ENCODE peak calls at places on chromosomes 5 and 9, in ten cellular contexts. A is ovary; U is left ventricle myocardium inferior; O is lower lobe of right lung; D is mesendoderm; Y is CD8-positive, alpha-beta memory T cell; C is tibial nerve; F is iPS DF 6.9; T is aorta; M is psoas muscle. N is an unnamed sample. For H3K4me1, the result is how much of the 10 kb centered on the place peaks cover.

GRCh38 chr9:107989544-107989943 is 500.0 kb upstream of the KLF4 start:
- DNase-seq in O (no peak), D (no peak), F (no peak), C (no peak), U (no peak), T (no peak), A (no peak), Y (no peak), M (peak), N (no peak)

GRCh38 chr5:5587474-5587873 is 165.0 kb downstream of the ICE1 start:
- DNase-seq in A (no peak), T (no peak), D (no peak), C (no peak), U (no peak), Y (no peak), M (no peak), O (no peak), F (no peak), N (no peak)

GRCh38 chr9:23557691-23558090 is 268.3 kb downstream of the ELAVL2 start:
- DNase-seq in O (no peak), U (no peak), T (no peak), Y (no peak), A (no peak), F (no peak), C (no peak), M (no peak), D (no peak), N (no peak)

GRCh38 chr5:37665889-37666288 is 174.0 kb downstream of the GDNF start:
- DNase-seq in O (peak), C (no peak), T (peak), A (peak), M (peak), Y (no peak), U (peak), D (no peak), F (no peak), N (no peak)

GRCh38 chr9:133572821-133573361 is 36.3 kb downstream of the FAM163B start:
- DNase-seq in U (peak), M (peak), O (peak), C (no peak), T (peak), F (no peak), A (no peak), D (no peak), Y (no peak), N (no peak)

GRCh38 chr5:84487963-84488362 is 103.3 kb upstream of the EDIL3 start:
- DNase-seq in Y (no peak), U (no peak), O (no peak), C (no peak), T (no peak), D (no peak), A (no peak), M (no peak), F (no peak), N (no peak)

GRCh38 chr5:116176124-116176523 is 91.3 kb downstream of the COMMD10 start:
- DNase-seq in C (no peak), O (no peak), Y (no peak), M (no peak), U (no peak), D (no peak), A (no peak), T (no peak), F (no peak), N (no peak)

GRCh38 chr5:52961238-52961637 is 27.9 kb upstream of the ITGA2 start:
- DNase-seq in Y (no peak), A (no peak), M (no peak), T (no peak), C (no peak), O (no peak), F (no peak), U (no peak), D (no peak), N (no peak)

GRCh38 chr9:70874451-70874850 is 247.0 kb downstream of the TRPM3 start:
- DNase-seq in Y (no peak), D (no peak), A (no peak), O (no peak), C (no peak), M (no peak), T (no peak), F (no peak), U (no peak), N (no peak)

GRCh38 chr5:137825165-137825564 is 42.5 kb upstream of the MYOT start:
- DNase-seq in T (no peak), Y (no peak), D (peak), U (no peak), C (no peak), F (no peak), M (no peak), O (no peak), A (no peak), N (no peak)

GRCh38 chr9:87547665-87548064 is 50.0 kb downstream of the DAPK1 start:
- DNase-seq in T (no peak), D (peak), C (no peak), U (no peak), O (no peak), M (no peak), A (no peak), Y (no peak), F (no peak), N (no peak)

GRCh38 chr5:115494570-115495289 is 49.8 kb downstream of the FEM1C start:
- DNase-seq in T (no peak), D (no peak), Y (no peak), A (no peak), F (no peak), U (no peak), C (no peak), O (no peak), M (no peak), N (no peak)

GRCh38 chr9:131467214-131467935 is 35.3 kb upstream of the POMT1 start:
- DNase-seq in F (no peak), C (no peak), U (no peak), A (no peak), M (no peak), T (peak), D (no peak), Y (no peak), O (no peak), N (no peak)

GRCh38 chr9:112887377-112887776 is 3.3 kb downstream of the SLC46A2 start:
- DNase-seq in T (no peak), A (no peak), D (peak), C (no peak), O (peak), Y (no peak), M (no peak), U (no peak), F (no peak), N (peak)

GRCh38 chr5:15717002-15717401 is 217.0 kb downstream of the FBXL7 start:
- DNase-seq in Y (no peak), M (no peak), O (no peak), D (peak), T (no peak), A (no peak), C (no peak), U (no peak), F (no peak), N (no peak)

GRCh38 chr5:171295299-171295698 is 13.7 kb upstream of the TLX3 start:
- DNase-seq in U (no peak), F (no peak), M (no peak), Y (no peak), T (no peak), D (no peak), A (no peak), O (no peak), C (no peak), N (no peak)

GRCh38 chr5:133950821-133951612 is 17.4 kb downstream of the C5orf15 start:
- DNase-seq in A (no peak), D (no peak), F (no peak), Y (no peak), M (no peak), U (no peak), O (no peak), T (no peak), C (no peak), N (no peak)

GRCh38 chr5:92560698-92561361 is 1020.2 kb downstream of the NR2F1-AS1 start:
- DNase-seq in T (no peak), F (no peak), Y (no peak), C (no peak), M (no peak), U (no peak), A (no peak), O (no peak), D (peak), N (no peak)

GRCh38 chr9:81083062-81083461 is 606.3 kb downstream of the TLE1 start:
- DNase-seq in Y (no peak), F (no peak), A (no peak), C (no peak), D (peak), T (no peak), M (no peak), U (no peak), O (no peak), N (no peak)

GRCh38 chr9:79447760-79448159 is 124.0 kb upstream of the TLE4 start:
- DNase-seq in A (no peak), Y (no peak), D (peak), M (no peak), O (no peak), U (no peak), C (no peak), F (no peak), T (no peak), N (no peak)

GRCh38 chr9:124037790-124038189 is 26.2 kb downstream of the LHX2 start:
- DNase-seq in U (no peak), D (peak), O (no peak), F (no peak), T (no peak), M (no peak), C (no peak), Y (no peak), A (no peak), N (no peak)

GRCh38 chr9:80143899-80144298 is 572.1 kb downstream of the TLE4 start:
- DNase-seq in C (no peak), M (no peak), U (no peak), Y (no peak), D (no peak), A (no peak), F (no peak), T (no peak), O (no peak), N (no peak)

GRCh38 chr5:77718934-77719610 is 57.1 kb downstream of the TBCA start:
- DNase-seq in M (no peak), D (no peak), O (no peak), Y (no peak), A (no peak), C (no peak), T (no peak), U (no peak), F (no peak), N (no peak)

GRCh38 chr9:133458643-133459312 is 1.0 kb upstream of the CACFD1 start:
- DNase-seq in F (no peak), O (no peak), D (peak), M (no peak), A (no peak), T (peak), C (no peak), Y (no peak), U (no peak), N (no peak)

GRCh38 chr9:113570749-113571711 is 107.5 kb downstream of the RGS3 start:
- DNase-seq in U (peak), Y (no peak), F (no peak), O (no peak), C (no peak), M (no peak), D (no peak), A (no peak), T (peak), N (no peak)

GRCh38 chr9:137017791-137018497 is 10.1 kb downstream of the ABCA2 start:
- DNase-seq in O (no peak), A (no peak), U (no peak), M (no peak), D (no peak), Y (no peak), T (no peak), F (no peak), C (no peak), N (no peak)

GRCh38 chr9:115444941-115445340 is 327.0 kb upstream of the TNC start:
- DNase-seq in A (no peak), C (no peak), Y (no peak), F (no peak), M (no peak), U (no peak), T (no peak), O (no peak), D (no peak), N (no peak)

GRCh38 chr5:62001640-62002039 is 304.4 kb upstream of the KIF2A start:
- DNase-seq in O (no peak), C (no peak), Y (no peak), F (no peak), A (no peak), T (no peak), U (no peak), D (no peak), M (no peak), N (no peak)

GRCh38 chr5:53406630-53407316 is 73.7 kb upstream of the FST start:
- DNase-seq in U (no peak), A (no peak), D (no peak), Y (no peak), F (no peak), C (no peak), M (no peak), T (no peak), O (no peak), N (no peak)

GRCh38 chr5:154749496-154749895 is 5.7 kb upstream of the LARP1 start:
- DNase-seq in C (no peak), U (no peak), O (no peak), F (no peak), D (no peak), A (no peak), T (no peak), Y (no peak), M (no peak), N (no peak)

GRCh38 chr9:18888241-18888794 is 144.7 kb downstream of the SAXO1 start:
- DNase-seq in T (no peak), O (no peak), M (no peak), A (no peak), U (no peak), D (no peak), Y (no peak), F (no peak), C (no peak), N (no peak)

GRCh38 chr5:137822158-137822764 is 45.4 kb upstream of the MYOT start:
- DNase-seq in Y (no peak), A (no peak), F (peak), C (no peak), D (peak), O (no peak), M (peak), T (no peak), U (no peak), N (peak)

GRCh38 chr5:136738829-136739228 is 373.5 kb upstream of the TRPC7 start:
- DNase-seq in C (no peak), T (no peak), Y (no peak), D (peak), O (no peak), M (no peak), U (no peak), A (no peak), F (no peak), N (no peak)

GRCh38 chr5:157611571-157612067 is 36.0 kb upstream of the ADAM19 start:
- DNase-seq in U (no peak), D (no peak), A (no peak), T (no peak), F (no peak), O (no peak), M (no peak), C (no peak), Y (no peak), N (no peak)
- H3K4me1 ChIP-seq in U (under half), D (under half), A (under half), T (under half), F (under half), O (under half), M (under half), C (under half), Y (under half), N (under half)

GRCh38 chr5:21791304-21791703 is 1061.8 kb downstream of the CDH12 start:
- DNase-seq in Y (no peak), M (no peak), T (no peak), A (no peak), O (no peak), C (no peak), D (no peak), F (no peak), U (no peak), N (no peak)

GRCh38 chr5:21792736-21793135 is 1060.4 kb downstream of the CDH12 start:
- DNase-seq in M (no peak), O (no peak), C (no peak), A (no peak), U (no peak), F (no peak), D (no peak), Y (no peak), T (no peak), N (no peak)
- H3K4me3 ChIP-seq in M (no peak), O (no peak), C (no peak), A (no peak), U (no peak), F (no peak), D (no peak), Y (no peak), T (no peak), N (no peak)

GRCh38 chr9:105297442-105298097 is 53.1 kb downstream of the SLC44A1 start:
- DNase-seq in Y (no peak), M (no peak), C (no peak), D (peak), A (no peak), U (no peak), F (no peak), T (no peak), O (no peak), N (no peak)
- H3K27ac ChIP-seq in Y (no peak), M (no peak), C (peak), D (peak), A (no peak), U (peak), F (no peak), T (peak), O (no peak), N (no peak)

GRCh38 chr5:157347301-157348048 is 81.6 kb downstream of the CYFIP2 start:
- DNase-seq in O (no peak), C (no peak), U (peak), A (no peak), D (no peak), F (no peak), M (no peak), Y (no peak), T (no peak), N (no peak)

GRCh38 chr5:157343842-157344790 is 78.2 kb downstream of the CYFIP2 start:
- DNase-seq in T (no peak), O (no peak), C (no peak), F (no peak), M (no peak), D (no peak), A (no peak), Y (no peak), U (no peak), N (no peak)

GRCh38 chr5:157348049-157348400 is 82.1 kb downstream of the CYFIP2 start:
- DNase-seq in C (no peak), T (no peak), M (no peak), F (no peak), D (no peak), U (no peak), Y (no peak), O (no peak), A (no peak), N (no peak)

GRCh38 chr5:157345067-157345466 is 79.1 kb downstream of the CYFIP2 start:
- DNase-seq in U (no peak), M (no peak), O (no peak), F (no peak), T (no peak), A (no peak), Y (no peak), C (no peak), D (no peak), N (no peak)

GRCh38 chr5:157345485-157345884 is 79.6 kb downstream of the CYFIP2 start:
- DNase-seq in M (no peak), U (no peak), C (no peak), F (no peak), O (no peak), A (no peak), T (no peak), Y (no peak), D (no peak), N (no peak)
- H3K4me1 ChIP-seq in M (under half), U (under half), C (under half), F (under half), O (under half), A (under half), T (under half), Y (under half), D (under half), N (under half)

DNA sequence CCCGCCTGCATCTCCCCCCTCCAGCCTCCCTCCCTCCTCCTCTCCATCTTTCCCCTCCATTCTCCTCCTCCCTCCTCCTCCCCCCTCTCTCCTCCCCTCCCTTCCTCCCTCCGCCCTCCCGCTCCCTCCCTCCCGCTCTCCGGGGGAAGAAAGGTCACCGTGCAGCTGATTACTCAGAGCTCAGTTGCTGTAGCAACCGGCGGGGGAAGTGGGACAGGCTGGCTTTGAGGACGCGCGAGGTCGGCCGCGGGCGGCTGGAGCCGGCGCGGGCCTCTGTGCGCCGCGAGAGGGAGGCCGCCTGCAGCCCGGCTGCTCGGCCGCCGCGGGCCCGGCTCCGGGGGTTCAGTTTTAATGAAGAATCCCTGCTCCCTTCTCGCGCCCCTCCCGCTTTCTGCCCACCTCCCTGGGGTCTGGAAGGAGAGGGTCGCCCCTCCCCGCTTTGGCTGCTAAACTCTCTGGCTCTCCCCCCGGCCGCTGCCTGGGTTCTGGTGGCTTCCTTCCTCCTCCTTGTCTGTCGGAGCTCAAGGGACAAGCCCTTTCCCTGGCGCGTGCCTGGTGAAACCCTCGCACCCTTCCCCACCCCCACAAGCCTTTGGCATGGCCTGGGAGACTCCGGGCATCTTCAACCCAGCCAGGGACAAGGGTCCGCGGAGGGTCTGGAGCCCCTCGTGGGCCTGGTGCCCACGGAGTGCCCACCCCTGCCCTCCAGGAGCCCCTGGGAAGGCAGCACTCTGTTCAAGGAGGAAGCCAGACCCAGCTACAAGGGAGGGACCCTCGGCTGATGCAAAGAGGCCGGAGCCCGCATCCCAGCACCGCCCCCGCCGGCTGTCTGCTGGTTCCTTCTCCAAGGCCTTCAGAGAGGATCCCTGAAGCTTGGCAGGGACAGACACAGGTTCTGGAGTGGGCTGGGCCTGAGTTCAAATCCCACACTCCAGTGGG is 160.3 kb downstream of the C9orf50 start:
- DNase-seq in A (peak), T (peak), D (peak), O (peak), Y (peak), C (peak), F (no peak), U (peak), M (peak), N (peak)
- H3K4me3 ChIP-seq in A (peak), T (peak), D (peak), O (peak), Y (peak), C (peak), F (peak), U (peak), M (peak), N (peak)

GRCh38 chr9:36426945-36427344 is 26.9 kb upstream of the RNF38 start:
- DNase-seq in U (no peak), F (no peak), Y (no peak), O (no peak), A (no peak), C (no peak), D (no peak), M (no peak), T (no peak), N (no peak)
- H3K27ac ChIP-seq in U (no peak), F (no peak), Y (no peak), O (no peak), A (no peak), C (no peak), D (no peak), M (no peak), T (no peak), N (no peak)

GRCh38 chr5:157549283-157549629 is 26.3 kb downstream of the ADAM19 start:
- DNase-seq in O (no peak), F (no peak), M (no peak), U (no peak), C (no peak), Y (no peak), D (no peak), T (no peak), A (no peak), N (no peak)

GRCh38 chr5:157549954-157550549 is 25.5 kb downstream of the ADAM19 start:
- DNase-seq in T (no peak), M (no peak), C (no peak), D (no peak), Y (no peak), O (no peak), U (no peak), A (no peak), F (no peak), N (no peak)

GRCh38 chr5:157548513-157549282 is 26.9 kb downstream of the ADAM19 start:
- DNase-seq in M (no peak), D (no peak), O (no peak), Y (no peak), T (no peak), F (no peak), A (no peak), C (no peak), U (no peak), N (no peak)

GRCh38 chr5:157546456-157547100 is 29.0 kb downstream of the ADAM19 start:
- DNase-seq in M (no peak), U (peak), Y (no peak), A (no peak), C (no peak), D (peak), T (no peak), F (no peak), O (no peak), N (no peak)

GRCh38 chr5:157547909-157548512 is 27.6 kb downstream of the ADAM19 start:
- DNase-seq in T (no peak), U (no peak), C (no peak), F (no peak), M (no peak), O (no peak), Y (no peak), A (no peak), D (no peak), N (no peak)
- H3K4me1 ChIP-seq in T (under half), U (half or more), C (under half), F (under half), M (under half), O (half or more), Y (under half), A (under half), D (under half), N (under half)

GRCh38 chr9:128006360-128007024 is 25.7 kb upstream of the EEIG1 start:
- DNase-seq in A (no peak), U (no peak), D (no peak), M (no peak), F (no peak), O (no peak), C (no peak), T (no peak), Y (no peak), N (no peak)
- H3K4me3 ChIP-seq in A (no peak), U (no peak), D (no peak), M (no peak), F (no peak), O (no peak), C (no peak), T (no peak), Y (no peak), N (no peak)

N was measured in OCI-LY7.